ENCODE peak calls at places on chromosomes 5 and 9, in six cellular contexts. One of them, this sample, is unnamed.

GRCh38 chr9:34551751-34552605 is 29.2 kb upstream of the ENHO start:
- DNase-seq in mesendoderm: no peak
- DNase-seq in neuronal stem cell: no peak
- DNase-seq in IMR-90: no peak
- DNase-seq in H1: peak
- DNase-seq in mesenchymal stem cell: no peak
- DNase-seq in this sample: no peak

GRCh38 chr5:59164041-59164830 is 581.4 kb downstream of the RAB3C start:
- DNase-seq in IMR-90: peak
- DNase-seq in neuronal stem cell: no peak
- DNase-seq in mesenchymal stem cell: no peak
- DNase-seq in H1: no peak
- DNase-seq in mesendoderm: no peak
- DNase-seq in this sample: no peak

GRCh38 chr9:85416720-85417119 is 325.0 kb downstream of the AGTPBP1 start:
- DNase-seq in mesendoderm: no peak
- DNase-seq in IMR-90: no peak
- DNase-seq in mesenchymal stem cell: no peak
- DNase-seq in H1: no peak
- DNase-seq in neuronal stem cell: no peak
- DNase-seq in this sample: no peak

GRCh38 chr9:6924988-6925563 is 167.3 kb downstream of the KDM4C start:
- DNase-seq in IMR-90: no peak
- DNase-seq in mesenchymal stem cell: no peak
- DNase-seq in H1: no peak
- DNase-seq in neuronal stem cell: no peak
- DNase-seq in mesendoderm: no peak
- DNase-seq in this sample: no peak

GRCh38 chr5:95850391-95850894 is 27.9 kb upstream of the GLRX start:
- DNase-seq in mesendoderm: no peak
- DNase-seq in mesenchymal stem cell: peak
- DNase-seq in IMR-90: no peak
- DNase-seq in H1: no peak
- DNase-seq in neuronal stem cell: no peak
- DNase-seq in this sample: no peak

GRCh38 chr5:115398726-115399125 is 102.3 kb upstream of the CCDC112 start:
- DNase-seq in neuronal stem cell: no peak
- DNase-seq in mesendoderm: no peak
- DNase-seq in mesenchymal stem cell: peak
- DNase-seq in IMR-90: peak
- DNase-seq in H1: no peak
- DNase-seq in this sample: peak

GRCh38 chr9:108720191-108720642 is 135.6 kb downstream of the ACTL7B start:
- DNase-seq in neuronal stem cell: no peak
- DNase-seq in mesendoderm: no peak
- DNase-seq in mesenchymal stem cell: no peak
- DNase-seq in H1: no peak
- DNase-seq in IMR-90: no peak
- DNase-seq in this sample: peak

GRCh38 chr5:94241288-94241651 is 377.1 kb downstream of the KIAA0825 start:
- DNase-seq in H1: no peak
- DNase-seq in neuronal stem cell: no peak
- DNase-seq in mesendoderm: no peak
- DNase-seq in IMR-90: peak
- DNase-seq in mesenchymal stem cell: no peak
- DNase-seq in this sample: no peak

GRCh38 chr9:91896513-91897121 is 53.4 kb downstream of the ROR2 start:
- DNase-seq in IMR-90: peak
- DNase-seq in mesenchymal stem cell: peak
- DNase-seq in H1: no peak
- DNase-seq in neuronal stem cell: no peak
- DNase-seq in mesendoderm: no peak
- DNase-seq in this sample: no peak

GRCh38 chr9:133147412-133148271 is 16.1 kb downstream of the GBGT1 start:
- DNase-seq in IMR-90: peak
- DNase-seq in mesendoderm: peak
- DNase-seq in mesenchymal stem cell: peak
- DNase-seq in neuronal stem cell: peak
- DNase-seq in H1: peak
- DNase-seq in this sample: peak
- H3K4ac ChIP-seq in IMR-90: peak
- H3K4ac ChIP-seq in mesendoderm: no peak
- H3K4ac ChIP-seq in mesenchymal stem cell: peak
- H3K4ac ChIP-seq in neuronal stem cell: no peak
- H3K4ac ChIP-seq in H1: no peak
- H3K4ac ChIP-seq in this sample: no peak

DNA sequence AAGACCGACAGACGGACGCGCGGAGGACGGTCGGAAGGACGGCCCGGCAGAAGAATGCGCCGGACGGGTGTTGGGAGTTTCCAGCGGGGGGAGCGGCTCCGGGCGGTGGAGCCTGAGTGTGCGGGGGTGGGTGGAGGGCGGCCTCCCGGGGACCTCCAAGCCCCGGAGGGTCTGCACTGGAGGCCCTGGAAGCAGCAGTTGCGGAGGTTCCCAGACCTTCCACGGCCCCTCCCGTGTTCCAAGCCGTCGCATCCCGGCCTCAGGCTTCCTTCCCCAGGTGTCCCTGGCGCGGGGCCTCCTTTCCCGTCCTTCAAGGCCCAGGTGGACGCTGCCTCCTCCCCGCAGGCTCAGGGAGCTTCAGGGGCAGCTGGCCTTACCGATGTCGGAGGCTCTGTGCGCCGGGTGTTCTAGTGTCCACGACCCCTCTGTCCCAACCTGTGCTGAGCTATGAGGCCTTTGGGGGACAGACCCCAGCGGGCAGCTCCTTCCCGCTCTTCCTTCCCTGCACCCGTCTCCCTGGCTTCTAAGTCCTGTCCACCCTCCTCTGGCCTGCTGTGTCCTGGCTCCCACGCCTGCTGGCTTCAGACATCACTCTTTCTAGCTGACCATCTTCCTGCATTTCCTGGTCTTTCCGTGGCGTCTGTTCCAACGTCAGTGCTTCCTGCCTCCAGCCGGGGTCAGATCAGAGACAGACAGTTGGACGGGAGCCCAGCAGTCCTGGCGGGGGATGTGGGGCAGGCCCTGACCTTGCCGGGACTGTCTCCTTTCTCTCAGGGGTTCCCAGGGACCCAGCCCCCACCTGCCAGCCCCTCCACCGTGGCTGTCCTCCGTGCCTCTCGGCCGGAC is 5.6 kb downstream of the NRARP start:
- DNase-seq in IMR-90: peak
- DNase-seq in mesendoderm: no peak
- DNase-seq in H1: no peak
- DNase-seq in mesenchymal stem cell: peak
- DNase-seq in neuronal stem cell: no peak
- DNase-seq in this sample: no peak
- H3K4me3 ChIP-seq in IMR-90: no peak
- H3K4me3 ChIP-seq in mesendoderm: no peak
- H3K4me3 ChIP-seq in H1: peak
- H3K4me3 ChIP-seq in mesenchymal stem cell: no peak
- H3K4me3 ChIP-seq in neuronal stem cell: peak
- H3K4me3 ChIP-seq in this sample: peak

DNA sequence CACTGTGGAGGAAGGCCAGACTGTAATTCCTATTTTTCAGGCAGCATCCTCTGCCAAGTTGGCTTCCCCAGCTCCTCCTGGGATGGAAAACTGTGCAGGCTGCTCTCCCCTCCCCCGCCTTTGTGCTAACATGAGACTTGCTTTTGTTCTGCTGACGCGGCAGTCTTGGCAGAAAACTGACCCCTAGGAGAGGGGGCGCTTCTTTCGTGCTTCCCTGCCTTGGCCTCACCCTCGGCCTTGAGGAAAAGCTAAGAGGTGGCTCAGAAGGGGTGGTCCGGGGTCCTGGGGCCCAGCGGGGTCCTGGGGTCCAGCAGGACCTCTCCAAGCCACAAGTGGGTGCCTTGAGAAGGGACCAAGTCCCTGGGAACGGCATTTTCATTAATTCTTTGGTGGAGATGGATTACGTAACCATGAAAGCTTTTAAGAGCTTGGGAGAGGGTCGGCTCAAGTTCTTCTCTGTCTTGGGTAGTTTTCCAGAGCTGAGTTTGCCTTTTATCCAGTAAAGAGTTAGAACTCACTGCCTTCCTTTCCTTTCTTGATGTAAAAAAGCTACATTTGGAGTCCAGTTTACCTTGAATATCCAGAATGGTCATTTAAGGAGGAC is 51.0 kb downstream of the SH3PXD2B start:
- DNase-seq in neuronal stem cell: peak
- DNase-seq in IMR-90: peak
- DNase-seq in mesenchymal stem cell: peak
- DNase-seq in H1: peak
- DNase-seq in mesendoderm: no peak
- DNase-seq in this sample: no peak
- H2AK5ac ChIP-seq in neuronal stem cell: no peak
- H2AK5ac ChIP-seq in IMR-90: no peak
- H2AK5ac ChIP-seq in mesenchymal stem cell: no peak
- H2AK5ac ChIP-seq in H1: peak
- H2AK5ac ChIP-seq in mesendoderm: no peak
- H2AK5ac ChIP-seq in this sample: no peak

GRCh38 chr5:34469971-34470370 is 186.2 kb upstream of the RAI14 start:
- DNase-seq in IMR-90: no peak
- DNase-seq in H1: no peak
- DNase-seq in mesendoderm: no peak
- DNase-seq in neuronal stem cell: no peak
- DNase-seq in mesenchymal stem cell: no peak
- DNase-seq in this sample: no peak

GRCh38 chr5:34476941-34477565 is 179.1 kb upstream of the RAI14 start:
- DNase-seq in H1: no peak
- DNase-seq in IMR-90: no peak
- DNase-seq in neuronal stem cell: no peak
- DNase-seq in mesenchymal stem cell: no peak
- DNase-seq in mesendoderm: no peak
- DNase-seq in this sample: no peak

GRCh38 chr5:34480810-34481528 is 175.2 kb upstream of the RAI14 start:
- DNase-seq in mesendoderm: no peak
- DNase-seq in mesenchymal stem cell: no peak
- DNase-seq in neuronal stem cell: no peak
- DNase-seq in IMR-90: no peak
- DNase-seq in H1: no peak
- DNase-seq in this sample: no peak

GRCh38 chr5:34474573-34475021 is 181.5 kb upstream of the RAI14 start:
- DNase-seq in neuronal stem cell: peak
- DNase-seq in IMR-90: peak
- DNase-seq in mesenchymal stem cell: peak
- DNase-seq in H1: no peak
- DNase-seq in mesendoderm: peak
- DNase-seq in this sample: peak

GRCh38 chr5:34475249-34475966 is 180.7 kb upstream of the RAI14 start:
- DNase-seq in H1: no peak
- DNase-seq in mesendoderm: peak
- DNase-seq in neuronal stem cell: no peak
- DNase-seq in IMR-90: no peak
- DNase-seq in mesenchymal stem cell: no peak
- DNase-seq in this sample: no peak
- H3K4ac ChIP-seq in H1: peak
- H3K4ac ChIP-seq in mesendoderm: no peak
- H3K4ac ChIP-seq in neuronal stem cell: no peak
- H3K4ac ChIP-seq in IMR-90: no peak
- H3K4ac ChIP-seq in mesenchymal stem cell: no peak
- H3K4ac ChIP-seq in this sample: no peak

DNA sequence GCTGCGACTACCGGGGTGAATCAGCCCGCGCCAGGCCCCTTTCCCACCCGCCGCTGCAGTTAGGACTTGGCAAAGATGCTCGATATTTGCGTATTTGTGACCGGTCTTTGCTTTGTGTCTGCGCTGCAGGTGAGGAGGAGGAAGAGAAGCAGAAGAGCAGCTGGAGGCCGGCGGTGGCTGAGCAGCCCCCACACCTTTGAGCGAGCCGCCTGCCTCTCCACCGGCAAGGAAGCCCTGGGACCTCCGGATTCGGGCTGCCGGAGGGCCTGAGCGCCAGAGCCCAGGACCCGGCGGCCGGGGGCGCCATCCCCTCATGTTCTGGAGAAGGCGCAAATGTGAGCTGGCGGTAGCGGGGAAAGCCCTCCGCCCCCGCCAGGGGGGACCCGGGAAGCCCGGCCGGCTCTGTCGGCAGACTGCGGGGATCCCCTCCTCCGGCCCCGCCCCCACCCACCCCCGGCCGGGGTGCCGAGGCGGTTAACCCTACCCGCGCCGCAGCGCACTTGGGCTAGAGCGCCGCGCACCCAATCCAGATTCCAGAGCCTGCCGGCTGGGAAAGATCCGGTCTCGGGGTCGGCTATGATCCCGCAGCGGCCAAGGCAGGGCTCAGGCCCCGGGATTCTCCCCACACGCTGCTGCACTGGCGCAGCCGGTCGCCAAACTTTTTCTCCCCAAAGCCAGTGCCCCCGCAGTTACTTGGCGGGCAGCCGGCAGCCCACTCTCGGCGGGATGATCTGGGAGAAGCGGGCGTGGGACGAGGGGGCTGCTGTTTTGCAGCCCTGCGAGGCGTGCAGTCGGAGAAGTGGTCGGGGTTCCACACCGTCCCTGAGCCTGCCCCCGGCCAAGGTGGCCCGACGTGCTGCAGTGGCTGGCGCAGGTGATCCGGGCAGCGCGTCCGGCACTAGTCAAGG is 800 bp upstream of the KCNN2 start:
- DNase-seq in H1: peak
- DNase-seq in mesenchymal stem cell: peak
- DNase-seq in neuronal stem cell: peak
- DNase-seq in IMR-90: peak
- DNase-seq in mesendoderm: peak
- DNase-seq in this sample: no peak
- H3K4me3 ChIP-seq in H1: peak
- H3K4me3 ChIP-seq in mesenchymal stem cell: peak
- H3K4me3 ChIP-seq in neuronal stem cell: peak
- H3K4me3 ChIP-seq in IMR-90: peak
- H3K4me3 ChIP-seq in mesendoderm: peak
- H3K4me3 ChIP-seq in this sample: peak

GRCh38 chr5:30960041-30960440 is 233.4 kb upstream of the CDH6 start:
- DNase-seq in mesenchymal stem cell: no peak
- DNase-seq in IMR-90: peak
- DNase-seq in H1: no peak
- DNase-seq in neuronal stem cell: no peak
- DNase-seq in mesendoderm: no peak
- DNase-seq in this sample: no peak
- H2AK5ac ChIP-seq in mesenchymal stem cell: no peak
- H2AK5ac ChIP-seq in IMR-90: no peak
- H2AK5ac ChIP-seq in H1: no peak
- H2AK5ac ChIP-seq in neuronal stem cell: no peak
- H2AK5ac ChIP-seq in mesendoderm: no peak
- H2AK5ac ChIP-seq in this sample: no peak

GRCh38 chr9:19127881-19128719 is 808 bp upstream of the PLIN2 start:
- DNase-seq in neuronal stem cell: peak
- DNase-seq in IMR-90: no peak
- DNase-seq in H1: peak
- DNase-seq in mesenchymal stem cell: peak
- DNase-seq in mesendoderm: peak
- DNase-seq in this sample: peak
- H3K4ac ChIP-seq in neuronal stem cell: no peak
- H3K4ac ChIP-seq in IMR-90: peak
- H3K4ac ChIP-seq in H1: peak
- H3K4ac ChIP-seq in mesenchymal stem cell: peak
- H3K4ac ChIP-seq in mesendoderm: peak
- H3K4ac ChIP-seq in this sample: peak

GRCh38 chr5:1882337-1883119 is at the start of gene IRX4:
- DNase-seq in H1: peak
- DNase-seq in mesendoderm: peak
- DNase-seq in IMR-90: peak
- DNase-seq in mesenchymal stem cell: no peak
- DNase-seq in neuronal stem cell: no peak
- DNase-seq in this sample: peak
- H3K4me3 ChIP-seq in H1: peak
- H3K4me3 ChIP-seq in mesendoderm: no peak
- H3K4me3 ChIP-seq in IMR-90: no peak
- H3K4me3 ChIP-seq in mesenchymal stem cell: peak
- H3K4me3 ChIP-seq in neuronal stem cell: no peak
- H3K4me3 ChIP-seq in this sample: peak

This sample was measured in trophoblast cell.